ENCODE peak calls at places on chromosomes 1 and 21, in four cellular contexts. P is heart right ventricle, B is left ventricle myocardium inferior, O is heart left ventricle. J is an unnamed sample.

GRCh38 chr21:31220567-31220966 is 123.5 kb downstream of the TIAM1 start:
- DNase-seq in B (no peak), O (no peak), P (no peak), J (no peak)

GRCh38 chr1:1573843-1574720 is 581 bp downstream of the SSU72 start:
- DNase-seq in O (peak), B (peak), P (peak), J (no peak)

GRCh38 chr21:36773111-36773510 is 74.2 kb downstream of the SIM2 start:
- DNase-seq in B (peak), O (peak), P (peak), J (no peak)

GRCh38 chr1:247102381-247102780 is 1.8 kb downstream of the ZNF669 start:
- DNase-seq in P (no peak), B (no peak), O (no peak), J (no peak)

GRCh38 chr1:116497660-116498059 is 73.2 kb downstream of the CD58 start:
- DNase-seq in B (no peak), O (no peak), P (no peak), J (no peak)

GRCh38 chr1:154474802-154475201 is 27.2 kb upstream of the TDRD10 start:
- DNase-seq in O (peak), B (no peak), P (no peak), J (peak)

GRCh38 chr1:6438047-6438525 is 13.5 kb downstream of the ESPN start:
- DNase-seq in P (peak), B (peak), O (no peak), J (peak)

GRCh38 chr21:37219766-37220432 is 47.2 kb downstream of the VPS26C start:
- DNase-seq in O (no peak), P (no peak), B (no peak), J (no peak)

GRCh38 chr1:236947794-236948193 is 56.4 kb downstream of the MT1HL1 start:
- DNase-seq in B (no peak), O (no peak), P (no peak), J (no peak)

GRCh38 chr21:25568230-25568629 is 39.1 kb downstream of the MRPL39 start:
- DNase-seq in O (peak), B (peak), P (peak), J (peak)

GRCh38 chr1:117665523-117666274 is 59.9 kb downstream of the TENT5C start:
- DNase-seq in B (no peak), O (no peak), P (no peak), J (no peak)

GRCh38 chr1:5982868-5983267 is 9.4 kb downstream of the NPHP4 start:
- DNase-seq in P (no peak), O (no peak), B (no peak), J (no peak)

GRCh38 chr1:153928776-153929432 is 6.1 kb upstream of the GATAD2B start:
- DNase-seq in O (no peak), B (no peak), P (no peak), J (no peak)

GRCh38 chr21:19878133-19878532 is 1120.1 kb upstream of the NCAM2 start:
- DNase-seq in P (no peak), O (no peak), B (no peak), J (no peak)

GRCh38 chr1:83836543-83836942 is 162.4 kb downstream of the TTLL7 start:
- DNase-seq in P (no peak), O (no peak), B (no peak), J (no peak)

GRCh38 chr1:30977105-30977504 is 68.5 kb upstream of the SDC3 start:
- DNase-seq in P (no peak), B (no peak), O (no peak), J (no peak)

GRCh38 chr21:31343680-31344480 is at the start of gene TIAM1:
- DNase-seq in B (peak), O (peak), P (peak), J (peak)

GRCh38 chr1:105830614-105831146 is 1225.8 kb upstream of the PRMT6 start:
- DNase-seq in O (no peak), P (no peak), B (no peak), J (no peak)

GRCh38 chr1:228778466-228778865 is 43.2 kb downstream of the RHOU start:
- DNase-seq in O (no peak), B (no peak), P (no peak), J (no peak)

GRCh38 chr1:193005785-193006184 is 53.4 kb downstream of the UCHL5 start:
- DNase-seq in P (no peak), B (no peak), O (no peak), J (no peak)

GRCh38 chr1:41313661-41314131 is 47.5 kb upstream of the FOXO6 start:
- DNase-seq in P (no peak), O (no peak), B (no peak), J (no peak)

GRCh38 chr1:24864409-24864808 is 65.7 kb downstream of the RUNX3 start:
- DNase-seq in B (no peak), P (no peak), O (no peak), J (no peak)

GRCh38 chr1:178632619-178633018 is 92.4 kb upstream of the RALGPS2 start:
- DNase-seq in P (no peak), O (no peak), B (no peak), J (no peak)

GRCh38 chr1:244868484-244869363 is 4.4 kb upstream of the HNRNPU start:
- DNase-seq in O (no peak), B (no peak), P (no peak), J (no peak)

GRCh38 chr1:60573726-60574409 is 500.3 kb upstream of the C1orf87 start:
- DNase-seq in P (no peak), B (no peak), O (no peak), J (no peak)

GRCh38 chr1:33414879-33415278 is 16.0 kb downstream of the PHC2 start:
- DNase-seq in P (no peak), O (no peak), B (no peak), J (no peak)
- H3K27ac ChIP-seq in P (no peak), O (peak), B (peak), J (no peak)

GRCh38 chr1:15803380-15803779 is 4.1 kb downstream of the UQCRHL start:
- DNase-seq in O (no peak), P (no peak), B (no peak), J (no peak)
- TF ChIP-seq CTCF in O (peak), P (peak), B (peak), J (no peak)

DNA sequence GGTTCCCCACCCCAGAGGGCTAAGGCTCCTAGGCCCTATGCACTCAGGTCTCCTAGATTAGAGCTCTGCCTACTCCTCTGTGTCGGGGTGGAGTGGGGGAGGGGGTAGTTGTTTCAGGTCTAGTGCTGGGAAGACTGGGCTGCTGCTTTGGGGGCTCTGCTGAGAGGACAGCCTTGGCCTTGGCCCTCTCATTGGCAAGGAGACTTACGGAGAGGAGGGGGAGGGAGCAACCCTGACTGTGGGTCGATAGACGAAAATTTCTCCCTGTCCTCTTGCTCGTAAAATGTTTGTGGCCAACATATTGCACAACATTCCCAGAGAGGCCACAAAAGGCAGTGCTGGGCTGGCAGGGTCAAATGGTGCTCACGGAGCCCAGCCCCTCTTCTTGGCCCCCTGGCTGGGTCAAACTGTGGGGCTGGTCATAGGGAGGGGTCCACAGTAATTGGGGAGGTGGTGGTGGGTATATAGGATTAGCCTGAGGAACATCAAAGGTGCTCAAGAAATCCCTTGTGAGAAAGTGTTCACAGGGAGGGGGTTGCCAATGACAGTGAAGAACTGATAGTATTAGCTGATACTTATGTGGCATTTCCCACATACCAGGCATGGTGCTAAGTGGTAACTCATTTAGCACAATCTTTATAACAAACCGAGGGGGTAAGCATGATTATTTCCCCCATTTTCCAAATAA is 8.5 kb upstream of the DMBX1 start:
- DNase-seq in B (no peak), P (no peak), O (no peak), J (no peak)
- H3K27ac ChIP-seq in B (no peak), P (no peak), O (no peak), J (no peak)

GRCh38 chr1:20878799-20879198 is 91.7 kb upstream of the HP1BP3 start:
- DNase-seq in B (no peak), P (no peak), O (no peak), J (no peak)
- TF ChIP-seq CTCF in B (no peak), P (no peak), O (no peak), J (no peak)

GRCh38 chr1:167819849-167820683 is 93.9 kb downstream of the ADCY10 start:
- DNase-seq in P (peak), O (peak), B (peak), J (peak)
- H3K27ac ChIP-seq in P (peak), O (peak), B (peak), J (no peak)

GRCh38 chr1:27341525-27342252 is at the start of gene SYTL1:
- DNase-seq in P (no peak), B (no peak), O (no peak), J (peak)

GRCh38 chr1:27342778-27343638 is 1.2 kb downstream of the SYTL1 start:
- DNase-seq in B (no peak), O (no peak), P (no peak), J (peak)

GRCh38 chr1:27343639-27344025 is 1.8 kb downstream of the SYTL1 start:
- DNase-seq in B (no peak), O (no peak), P (no peak), J (no peak)

GRCh38 chr1:27345272-27345671 is 3.5 kb downstream of the SYTL1 start:
- DNase-seq in P (no peak), B (no peak), O (no peak), J (no peak)

DNA sequence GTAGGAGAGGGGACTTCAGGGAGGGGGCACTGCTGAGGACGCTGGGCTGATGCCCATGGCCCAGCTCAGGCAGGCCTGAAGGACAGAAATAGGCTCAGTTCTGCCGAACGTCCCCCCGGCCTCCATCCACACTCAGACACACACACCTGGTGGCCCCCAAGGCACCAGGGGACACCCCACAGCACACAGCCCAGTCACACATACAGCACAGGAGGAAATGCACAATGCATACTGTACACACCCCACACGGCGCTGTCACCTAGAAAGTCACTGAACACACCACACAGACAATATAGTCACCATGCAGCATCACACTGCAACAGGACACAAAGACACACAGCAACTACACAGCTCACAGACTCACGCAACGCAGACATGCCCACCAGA is 562 bp downstream of the SYTL1 start:
- DNase-seq in O (no peak), P (no peak), B (no peak), J (peak)
- TF ChIP-seq CTCF in O (no peak), P (no peak), B (no peak), J (no peak)

DNA sequence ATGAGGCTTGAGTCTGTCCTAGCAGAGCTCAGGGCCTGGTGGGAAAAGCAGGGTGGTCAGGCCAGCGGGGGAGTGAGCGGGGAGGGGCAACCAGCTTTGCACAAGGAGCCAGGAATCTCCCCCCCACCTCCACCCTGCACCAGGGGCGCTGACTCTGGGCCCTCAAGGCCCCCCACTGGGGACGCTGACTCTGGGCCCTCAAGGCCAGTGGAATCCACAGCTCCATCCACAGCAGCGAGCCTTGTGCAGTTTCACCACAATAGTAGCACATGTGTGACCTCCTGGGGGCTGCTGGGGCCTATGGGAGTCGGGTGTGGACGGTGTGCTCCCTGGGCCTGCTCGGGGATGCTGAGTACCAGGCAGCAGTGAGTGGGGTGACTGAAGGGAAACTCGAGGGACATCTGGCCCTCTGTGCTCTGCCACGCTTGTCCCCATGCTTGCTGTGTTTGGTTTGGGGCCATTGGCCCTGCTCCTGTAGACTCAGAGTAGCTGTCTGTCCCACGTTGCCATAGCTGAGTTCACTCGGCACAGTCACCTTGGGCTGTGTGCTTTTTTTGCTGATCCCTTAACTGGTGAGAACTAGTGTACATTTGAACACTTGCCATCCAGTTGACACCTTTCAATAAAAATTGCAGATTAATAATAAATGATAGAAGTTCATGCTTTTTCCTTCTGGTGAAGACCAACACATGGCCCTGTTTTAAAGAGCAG is 89.2 kb downstream of the ADARB1 start:
- DNase-seq in B (no peak), P (no peak), O (no peak), J (no peak)
- H3K27ac ChIP-seq in B (peak), P (no peak), O (no peak), J (no peak)